ENCODE peak calls at places on chromosomes 5 and 9, in ten cellular contexts. K, D, E, G, B, W, U, L, Z and T are unnamed samples.

GRCh38 chr9:5449521-5450359 is 602 bp upstream of the CD274 start:
- DNase-seq in K (no peak), D (no peak), E (no peak), G (no peak), B (no peak), W (no peak), U (no peak), L (peak), Z (no peak), T (no peak)

GRCh38 chr9:93108301-93109041 is 12.5 kb downstream of the CARD19 start:
- DNase-seq in K (no peak), D (no peak), E (no peak), G (no peak), B (no peak), W (no peak), U (no peak), L (peak), Z (no peak), T (no peak)

GRCh38 chr5:16502866-16503265 is 37.3 kb upstream of the ZNF622 start:
- DNase-seq in K (no peak), D (no peak), E (no peak), G (no peak), B (no peak), W (no peak), U (no peak), L (peak), Z (no peak), T (no peak)

GRCh38 chr5:111345731-111346130 is 121.5 kb downstream of the CAMK4 start:
- DNase-seq in K (no peak), D (no peak), E (no peak), G (peak), B (no peak), W (no peak), U (no peak), L (no peak), Z (no peak), T (no peak)

GRCh38 chr9:106019702-106020101 is 325.4 kb downstream of the TMEM38B start:
- DNase-seq in K (no peak), D (no peak), E (no peak), G (no peak), B (no peak), W (no peak), U (no peak), L (no peak), Z (no peak), T (no peak)

GRCh38 chr5:114360816-114361723 is 800 bp upstream of the KCNN2 start:
- DNase-seq in K (peak), D (no peak), E (peak), G (no peak), B (no peak), W (no peak), U (peak), L (no peak), Z (no peak), T (no peak)

GRCh38 chr5:53603009-53603687 is 42.7 kb downstream of the NDUFS4 start:
- DNase-seq in K (no peak), D (no peak), E (no peak), G (no peak), B (no peak), W (no peak), U (no peak), L (peak), Z (no peak), T (no peak)

GRCh38 chr5:14366763-14367162 is 214.8 kb upstream of the OTULINL start:
- DNase-seq in K (no peak), D (no peak), E (no peak), G (no peak), B (no peak), W (no peak), U (no peak), L (no peak), Z (no peak), T (no peak)

GRCh38 chr5:119397518-119398380 is 41.9 kb downstream of the TNFAIP8 start:
- DNase-seq in K (no peak), D (no peak), E (no peak), G (no peak), B (no peak), W (no peak), U (no peak), L (peak), Z (no peak), T (peak)

GRCh38 chr5:148986636-148987035 is 76.2 kb downstream of the SH3TC2 start:
- DNase-seq in K (no peak), D (no peak), E (no peak), G (no peak), B (no peak), W (no peak), U (no peak), L (peak), Z (no peak), T (no peak)

GRCh38 chr9:61667559-61668121 is 477.8 kb downstream of the SPATA31A7 start:
- DNase-seq in K (no peak), D (no peak), E (no peak), G (no peak), B (no peak), W (no peak), U (no peak), L (no peak), Z (no peak), T (no peak)

GRCh38 chr5:31333475-31333874 is 140.0 kb downstream of the CDH6 start:
- DNase-seq in K (no peak), D (no peak), E (no peak), G (no peak), B (no peak), W (no peak), U (no peak), L (no peak), Z (no peak), T (no peak)

GRCh38 chr5:93715776-93716175 is 25.6 kb downstream of the POU5F2 start:
- DNase-seq in K (no peak), D (no peak), E (no peak), G (no peak), B (no peak), W (no peak), U (no peak), L (no peak), Z (no peak), T (no peak)

GRCh38 chr5:30505014-30505886 is 688.2 kb upstream of the CDH6 start:
- DNase-seq in K (peak), D (no peak), E (no peak), G (no peak), B (no peak), W (no peak), U (no peak), L (peak), Z (no peak), T (no peak)

GRCh38 chr9:107020040-107020530 is 157.1 kb downstream of the ZNF462 start:
- DNase-seq in K (peak), D (peak), E (no peak), G (peak), B (no peak), W (no peak), U (no peak), L (peak), Z (no peak), T (peak)

GRCh38 chr9:35691325-35691631 is 1.6 kb upstream of the TPM2 start:
- DNase-seq in K (no peak), D (no peak), E (no peak), G (no peak), B (no peak), W (no peak), U (no peak), L (no peak), Z (no peak), T (no peak)

GRCh38 chr5:146540421-146540820 is 24.4 kb upstream of the GPR151 start:
- DNase-seq in K (no peak), D (no peak), E (no peak), G (no peak), B (no peak), W (no peak), U (no peak), L (peak), Z (no peak), T (peak)

GRCh38 chr9:30519756-30520155 is 1864.7 kb upstream of the ACO1 start:
- DNase-seq in K (no peak), D (no peak), E (no peak), G (no peak), B (no peak), W (no peak), U (no peak), L (peak), Z (no peak), T (no peak)

GRCh38 chr9:107274096-107274495 is 9.0 kb upstream of the RAD23B start:
- DNase-seq in K (no peak), D (no peak), E (no peak), G (no peak), B (no peak), W (no peak), U (no peak), L (no peak), Z (no peak), T (no peak)

GRCh38 chr9:116087246-116087645 is 66.3 kb upstream of the PAPPA start:
- DNase-seq in K (no peak), D (peak), E (no peak), G (no peak), B (no peak), W (no peak), U (no peak), L (peak), Z (no peak), T (no peak)